ENCODE peak calls at places on chromosome 5, in seven cellular contexts. O is fibroblast of mammary gland, S is mucosa of descending colon, U is AML-193, F is astrocyte of the spinal cord, Q is stomach, N is putamen. T is an unnamed sample.

GRCh38 chr5:2017540-2018389 is 135.0 kb upstream of the IRX4 start:
- DNase-seq in O (peak; percentile 30), S (peak; percentile 41), U (no peak), F (no peak), Q (no peak), N (no peak), T (no peak)

GRCh38 chr5:115656404-115656803 is 30.6 kb upstream of the TMED7 start:
- DNase-seq in O (no peak), S (no peak), U (no peak), F (no peak), Q (no peak), N (no peak), T (no peak)

GRCh38 chr5:43192558-43193170 is 639 bp downstream of the NIM1K start:
- DNase-seq in O (peak; percentile 40), S (peak; percentile 6), U (no peak), F (peak; percentile 25), Q (no peak), N (peak; percentile 52), T (no peak)

GRCh38 chr5:125897068-125897467 is 526.1 kb upstream of the GRAMD2B start:
- DNase-seq in O (no peak), S (no peak), U (no peak), F (no peak), Q (no peak), N (no peak), T (no peak)

GRCh38 chr5:154647760-154648143 is 107.4 kb upstream of the LARP1 start:
- DNase-seq in O (no peak), S (no peak), U (peak; percentile 11), F (no peak), Q (no peak), N (no peak), T (peak; percentile 26)

GRCh38 chr5:170509323-170509660 is 5.5 kb downstream of the KCNIP1 start:
- DNase-seq in O (no peak), S (no peak), U (no peak), F (no peak), Q (no peak), N (no peak), T (no peak)

GRCh38 chr5:179805529-179806249 is 977 bp downstream of the MGAT4B start:
- DNase-seq in O (no peak), S (peak; percentile 35), U (peak; percentile 24), F (no peak), Q (no peak), N (no peak), T (peak; percentile 63)

GRCh38 chr5:116518423-116518822 is 56.2 kb downstream of the SEMA6A start:
- DNase-seq in O (no peak), S (peak; percentile 58), U (no peak), F (no peak), Q (no peak), N (no peak), T (no peak)

GRCh38 chr5:141821430-141821925 is 56.7 kb downstream of the PCDH1 start:
- DNase-seq in O (peak; percentile 83), S (no peak), U (no peak), F (peak; percentile 69), Q (no peak), N (peak; percentile 92), T (no peak)

GRCh38 chr5:110853267-110853666 is 114.5 kb downstream of the SLC25A46 start:
- DNase-seq in O (peak; percentile 22), S (no peak), U (no peak), F (peak; percentile 10), Q (no peak), N (no peak), T (no peak)

GRCh38 chr5:181217805-181218065 is 5.3 kb upstream of the TRIM41 start:
- DNase-seq in O (no peak), S (peak; percentile 41), U (no peak), F (peak; percentile 29), Q (no peak), N (no peak), T (no peak)

GRCh38 chr5:40172721-40173120 is 507.0 kb upstream of the PTGER4 start:
- DNase-seq in O (peak; percentile 14), S (no peak), U (no peak), F (no peak), Q (no peak), N (no peak), T (no peak)

GRCh38 chr5:117680421-117680820 is 1105.8 kb upstream of the SEMA6A start:
- DNase-seq in O (no peak), S (no peak), U (no peak), F (peak; percentile 7), Q (no peak), N (no peak), T (no peak)

GRCh38 chr5:172695431-172696054 is 54.5 kb downstream of the NEURL1B start:
- DNase-seq in O (no peak), S (no peak), U (no peak), F (no peak), Q (no peak), N (no peak), T (no peak)

GRCh38 chr5:119070578-119070827 is 384 bp upstream of the DMXL1 start:
- DNase-seq in O (no peak), S (peak; percentile 94), U (no peak), F (no peak), Q (no peak), N (no peak), T (no peak)

GRCh38 chr5:92554447-92555085 is 1026.5 kb downstream of the NR2F1-AS1 start:
- DNase-seq in O (no peak), S (no peak), U (no peak), F (no peak), Q (no peak), N (no peak), T (no peak)

GRCh38 chr5:112657804-112658203 is 79.9 kb upstream of the APC start:
- DNase-seq in O (no peak), S (no peak), U (no peak), F (no peak), Q (no peak), N (no peak), T (no peak)

GRCh38 chr5:553874-554273 is 29.6 kb upstream of the SLC9A3 start:
- DNase-seq in O (no peak), S (peak; percentile 86), U (no peak), F (no peak), Q (peak; percentile 89), N (no peak), T (no peak)

GRCh38 chr5:76838481-76839261 is 11.1 kb upstream of the S100Z start:
- DNase-seq in O (peak; percentile 63), S (peak; percentile 56), U (no peak), F (peak; percentile 86), Q (no peak), N (no peak), T (no peak)

GRCh38 chr5:56088967-56089829 is 94.4 kb upstream of the IL6ST start:
- DNase-seq in O (peak; percentile 96), S (no peak), U (no peak), F (peak; percentile 74), Q (no peak), N (no peak), T (no peak)

GRCh38 chr5:151078490-151079262 is 2.2 kb downstream of the TNIP1 start:
- DNase-seq in O (no peak), S (no peak), U (no peak), F (no peak), Q (no peak), N (no peak), T (no peak)

GRCh38 chr5:84274585-84275468 is 109.9 kb downstream of the EDIL3 start:
- DNase-seq in O (peak; percentile 47), S (peak; percentile 75), U (peak; percentile 38), F (peak; percentile 47), Q (peak; percentile 26), N (no peak), T (no peak)

GRCh38 chr5:168106008-168106761 is 185.3 kb upstream of the WWC1 start:
- DNase-seq in O (peak; percentile 34), S (no peak), U (no peak), F (peak; percentile 70), Q (no peak), N (peak; percentile 62), T (no peak)

GRCh38 chr5:180718810-180719453 is 20.9 kb downstream of the OR2Y1 start:
- DNase-seq in O (peak; percentile 44), S (peak; percentile 43), U (peak; percentile 13), F (peak; percentile 29), Q (no peak), N (no peak), T (peak; percentile 8)

GRCh38 chr5:82159014-82159413 is 119.1 kb downstream of the RPS23 start:
- DNase-seq in O (peak; percentile 87), S (no peak), U (no peak), F (peak; percentile 70), Q (no peak), N (no peak), T (no peak)

GRCh38 chr5:143781993-143782520 is 29.9 kb upstream of the HMHB1 start:
- DNase-seq in O (no peak), S (no peak), U (no peak), F (no peak), Q (no peak), N (no peak), T (no peak)

GRCh38 chr5:91848453-91848852 is 465.3 kb upstream of the ARRDC3 start:
- DNase-seq in O (peak; percentile 98), S (no peak), U (no peak), F (peak; percentile 94), Q (no peak), N (no peak), T (no peak)

GRCh38 chr5:36602711-36603321 is 3.6 kb upstream of the SLC1A3 start:
- DNase-seq in O (no peak), S (no peak), U (peak; percentile 28), F (no peak), Q (no peak), N (no peak), T (no peak)

GRCh38 chr5:123472150-123472549 is 39.8 kb upstream of the CSNK1G3 start:
- DNase-seq in O (peak; percentile 48), S (no peak), U (no peak), F (no peak), Q (no peak), N (no peak), T (no peak)

GRCh38 chr5:15233566-15233965 is 266.4 kb upstream of the FBXL7 start:
- DNase-seq in O (no peak), S (no peak), U (no peak), F (peak; percentile 39), Q (no peak), N (no peak), T (no peak)

GRCh38 chr5:57598756-57599155 is 116.1 kb upstream of the ACTBL2 start:
- DNase-seq in O (peak; percentile 82), S (no peak), U (no peak), F (peak; percentile 78), Q (no peak), N (no peak), T (no peak)

GRCh38 chr5:74665246-74665645 is 19.8 kb upstream of the HEXB start:
- DNase-seq in O (peak; percentile 34), S (no peak), U (no peak), F (no peak), Q (no peak), N (no peak), T (no peak)

GRCh38 chr5:141902416-141902815 is 21.3 kb upstream of the DELE1 start:
- DNase-seq in O (no peak), S (no peak), U (no peak), F (no peak), Q (no peak), N (no peak), T (no peak)

GRCh38 chr5:10863763-10864383 is 102.8 kb upstream of the DAP start:
- DNase-seq in O (peak; percentile 60), S (peak; percentile 72), U (peak; percentile 60), F (peak; percentile 33), Q (peak; percentile 55), N (peak; percentile 39), T (peak; percentile 75)